ENCODE peak calls at places on chromosome 21, in seven cellular contexts. U, K, Q, D, P, S and N are unnamed samples.

GRCh38 chr21:17622018-17622417 is 9.3 kb upstream of the BTG3 start:
- DNase-seq in U (no peak), K (no peak), Q (no peak), D (no peak), P (no peak), S (no peak), N (no peak)

GRCh38 chr21:27700974-27701614 is 734.2 kb upstream of the ADAMTS5 start:
- DNase-seq in U (peak; percentile 90), K (peak; percentile 95), Q (peak; percentile 80), D (peak; percentile 45), P (peak; percentile 71), S (peak; percentile 77), N (peak; percentile 57)

GRCh38 chr21:35578350-35578782 is 482.0 kb downstream of the SETD4 start:
- DNase-seq in U (no peak), K (peak; percentile 83), Q (no peak), D (peak; percentile 56), P (no peak), S (no peak), N (no peak)

GRCh38 chr21:38208118-38208517 is 48.7 kb upstream of the KCNJ15 start:
- DNase-seq in U (no peak), K (no peak), Q (no peak), D (no peak), P (no peak), S (no peak), N (no peak)

GRCh38 chr21:35208810-35209517 is 159.9 kb upstream of the RUNX1 start:
- DNase-seq in U (no peak), K (peak; percentile 73), Q (no peak), D (no peak), P (no peak), S (no peak), N (no peak)

GRCh38 chr21:22409571-22409970 is 1411.4 kb downstream of the NCAM2 start:
- DNase-seq in U (no peak), K (no peak), Q (no peak), D (no peak), P (no peak), S (no peak), N (no peak)

GRCh38 chr21:45385549-45386050 is 19.4 kb upstream of the COL18A1 start:
- DNase-seq in U (peak; percentile 16), K (no peak), Q (peak; percentile 15), D (no peak), P (no peak), S (peak; percentile 25), N (no peak)

GRCh38 chr21:31198575-31198974 is 145.5 kb downstream of the TIAM1 start:
- DNase-seq in U (no peak), K (peak; percentile 89), Q (no peak), D (no peak), P (no peak), S (no peak), N (no peak)

GRCh38 chr21:30101967-30102366 is 64.6 kb downstream of the CLDN17 start:
- DNase-seq in U (no peak), K (no peak), Q (no peak), D (no peak), P (no peak), S (no peak), N (no peak)

GRCh38 chr21:20790113-20790512 is 208.1 kb upstream of the NCAM2 start:
- DNase-seq in U (no peak), K (no peak), Q (no peak), D (no peak), P (no peak), S (no peak), N (no peak)

GRCh38 chr21:16942703-16943102 is 570.1 kb upstream of the CXADR start:
- DNase-seq in U (no peak), K (peak; percentile 18), Q (no peak), D (no peak), P (no peak), S (no peak), N (no peak)

GRCh38 chr21:39444406-39445145 is 1.0 kb downstream of the LCA5L start:
- DNase-seq in U (peak; percentile 23), K (peak; percentile 77), Q (no peak), D (no peak), P (no peak), S (no peak), N (no peak)
- H3K4me3 ChIP-seq in U (peak overlapping the region; percentile 58), K (peak overlapping the region; percentile 94), Q (peak overlapping the region; percentile 86), D (peak overlapping the region; percentile 79), P (no peak overlapping the region), S (peak overlapping the region; percentile 98), N (peak overlapping the region; percentile 89)

GRCh38 chr21:42003051-42003461 is 7.1 kb downstream of the ZBTB21 start:
- DNase-seq in U (no peak), K (no peak), Q (no peak), D (no peak), P (no peak), S (no peak), N (no peak)

GRCh38 chr21:42002421-42002958 is 7.7 kb downstream of the ZBTB21 start:
- DNase-seq in U (no peak), K (peak; percentile 93), Q (no peak), D (peak; percentile 70), P (no peak), S (no peak), N (peak; percentile 52)

GRCh38 chr21:42006765-42007164 is 3.4 kb downstream of the ZBTB21 start:
- DNase-seq in U (no peak), K (no peak), Q (no peak), D (no peak), P (no peak), S (no peak), N (no peak)

GRCh38 chr21:42001781-42002180 is 8.4 kb downstream of the ZBTB21 start:
- DNase-seq in U (no peak), K (no peak), Q (no peak), D (no peak), P (no peak), S (no peak), N (no peak)

DNA sequence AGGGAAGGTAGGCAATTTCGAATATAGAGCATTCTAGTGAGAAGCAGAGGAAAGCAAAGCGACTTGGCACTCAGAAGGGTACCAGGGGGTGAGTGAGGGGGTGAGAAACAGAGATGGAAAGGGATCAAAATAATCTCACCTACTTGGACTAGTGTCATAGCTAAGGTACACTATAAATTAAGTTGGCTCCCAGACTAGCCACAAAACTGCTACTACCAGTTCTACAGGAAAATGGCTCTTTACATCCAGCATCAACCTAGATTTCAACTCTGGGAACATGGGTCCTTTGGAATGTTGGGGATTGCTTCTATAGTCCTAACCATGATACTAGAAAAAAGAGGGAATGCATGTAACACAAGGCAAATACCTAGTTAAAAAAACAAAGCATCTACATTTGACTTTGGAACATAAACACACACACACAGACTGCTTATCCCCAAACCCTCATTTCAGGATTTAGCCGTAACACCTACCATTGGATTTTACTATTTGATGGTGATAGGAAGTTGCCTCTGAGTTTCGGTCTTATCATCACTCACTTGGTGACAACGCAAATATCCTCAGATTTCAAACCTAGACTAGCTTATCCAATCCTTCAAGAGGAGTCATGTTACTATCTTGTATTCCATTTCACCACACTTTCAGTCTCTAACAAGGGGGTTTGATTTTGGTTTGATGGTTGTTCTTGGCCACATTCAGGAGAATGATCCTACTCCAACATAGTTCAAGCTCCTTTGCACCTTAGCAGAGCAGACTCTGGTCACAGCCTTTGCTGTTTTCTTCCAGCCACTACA is 5.6 kb downstream of the ZBTB21 start:
- DNase-seq in U (no peak), K (no peak), Q (no peak), D (no peak), P (no peak), S (no peak), N (no peak)
- H3K4me3 ChIP-seq in U (no peak overlapping the region), K (no peak overlapping the region), Q (no peak overlapping the region), D (no peak overlapping the region), P (no peak overlapping the region), S (no peak overlapping the region), N (no peak overlapping the region)

GRCh38 chr21:26570203-26570602 is 2.9 kb downstream of the CYYR1 start:
- DNase-seq in U (peak; percentile 29), K (no peak), Q (no peak), D (no peak), P (no peak), S (no peak), N (no peak)

GRCh38 chr21:26572668-26573381 is at the start of gene CYYR1:
- DNase-seq in U (no peak), K (peak; percentile 33), Q (no peak), D (no peak), P (no peak), S (peak; percentile 48), N (no peak)

DNA sequence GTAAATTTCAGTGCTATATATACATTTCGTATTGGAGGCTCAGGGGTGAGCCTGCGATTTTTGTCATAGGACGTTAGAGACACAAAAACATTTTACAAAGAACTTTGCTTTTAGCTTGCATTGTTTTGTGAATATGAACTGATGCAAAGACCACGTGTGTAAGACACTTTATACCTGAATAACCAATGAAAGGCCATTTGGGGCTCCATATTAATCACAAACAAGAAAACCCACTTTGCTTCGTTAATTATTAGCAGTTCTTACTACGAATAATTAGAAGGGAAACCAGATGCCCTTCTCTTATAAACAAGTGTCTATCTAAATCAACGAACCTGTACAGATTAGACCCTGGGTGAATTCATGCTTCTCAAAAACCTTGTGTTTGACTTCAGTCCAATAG is 1.1 kb downstream of the CYYR1 start:
- DNase-seq in U (no peak), K (peak; percentile 2), Q (no peak), D (no peak), P (no peak), S (no peak), N (no peak)
- H3K4me3 ChIP-seq in U (no peak overlapping the region), K (no peak overlapping the region), Q (peak overlapping the region; percentile 29), D (peak overlapping the region; percentile 60), P (no peak overlapping the region), S (peak overlapping the region; percentile 58), N (no peak overlapping the region)

GRCh38 chr21:36749935-36750578 is 51.1 kb downstream of the SIM2 start:
- DNase-seq in U (no peak), K (no peak), Q (no peak), D (no peak), P (no peak), S (no peak), N (no peak)

GRCh38 chr21:36751383-36751782 is 52.5 kb downstream of the SIM2 start:
- DNase-seq in U (no peak), K (no peak), Q (no peak), D (no peak), P (no peak), S (no peak), N (no peak)

GRCh38 chr21:36753556-36753955 is 54.6 kb downstream of the SIM2 start:
- DNase-seq in U (no peak), K (peak; percentile 34), Q (no peak), D (peak; percentile 56), P (no peak), S (no peak), N (no peak)

GRCh38 chr21:36747815-36748381 is 49.0 kb downstream of the SIM2 start:
- DNase-seq in U (no peak), K (peak; percentile 63), Q (no peak), D (no peak), P (no peak), S (no peak), N (no peak)

DNA sequence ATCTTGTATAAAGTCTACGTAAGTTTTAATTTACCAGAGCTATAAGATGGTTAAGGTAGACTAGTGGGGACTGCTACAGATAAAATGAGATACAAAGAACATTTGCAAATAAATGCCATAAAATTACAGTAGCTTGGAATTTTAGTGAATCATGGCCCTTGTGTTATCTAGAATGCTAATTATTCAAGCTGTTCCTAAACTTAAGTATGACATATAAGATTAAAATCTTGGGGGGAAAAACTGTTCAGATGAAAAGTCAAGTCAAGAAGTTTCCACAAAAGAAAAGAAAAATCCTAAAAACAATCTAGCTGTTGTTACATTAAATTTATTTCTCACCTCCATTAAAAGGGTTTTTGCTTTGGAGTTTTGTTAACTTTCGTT is 51.7 kb downstream of the SIM2 start:
- DNase-seq in U (no peak), K (no peak), Q (no peak), D (no peak), P (no peak), S (no peak), N (no peak)
- H3K4me3 ChIP-seq in U (no peak overlapping the region), K (no peak overlapping the region), Q (no peak overlapping the region), D (no peak overlapping the region), P (no peak overlapping the region), S (no peak overlapping the region), N (no peak overlapping the region)